ENCODE peak calls at places on chromosome 16, in seven cellular contexts. T, P, A, N, M, F and R are unnamed samples.

GRCh38 chr16:25823891-25824290 is 132.1 kb downstream of the HS3ST4 start:
- DNase-seq in T (no peak), P (no peak), A (no peak), N (no peak), M (no peak), F (no peak), R (no peak)

GRCh38 chr16:2835638-2836493 is 5.8 kb downstream of the ZG16B start:
- DNase-seq in T (no peak), P (peak; percentile 97), A (no peak), N (no peak), M (no peak), F (peak; percentile 83), R (no peak)

GRCh38 chr16:86824751-86825310 is 246.5 kb downstream of the FOXL1 start:
- DNase-seq in T (no peak), P (no peak), A (no peak), N (peak; percentile 51), M (no peak), F (peak; percentile 87), R (no peak)

GRCh38 chr16:57734925-57735754 is 430 bp upstream of the KATNB1 start:
- DNase-seq in T (peak; percentile 100), P (peak; percentile 99), A (peak; percentile 93), N (peak; percentile 99), M (peak; percentile 94), F (peak; percentile 100), R (peak; percentile 100)

GRCh38 chr16:30054959-30055553 is 10.5 kb upstream of the ALDOA start:
- DNase-seq in T (peak; percentile 63), P (peak; percentile 43), A (no peak), N (no peak), M (no peak), F (peak; percentile 61), R (peak; percentile 45)

GRCh38 chr16:20898938-20899502 is 1.1 kb downstream of the DCUN1D3 start:
- DNase-seq in T (no peak), P (no peak), A (no peak), N (no peak), M (no peak), F (peak; percentile 44), R (no peak)

GRCh38 chr16:59263980-59264379 is 529.9 kb upstream of the GOT2 start:
- DNase-seq in T (no peak), P (no peak), A (no peak), N (no peak), M (no peak), F (no peak), R (no peak)

GRCh38 chr16:15689290-15689689 is 39.2 kb downstream of the NDE1 start:
- DNase-seq in T (no peak), P (no peak), A (no peak), N (no peak), M (no peak), F (no peak), R (no peak)

GRCh38 chr16:65117701-65118448 is 4.0 kb downstream of the CDH11 start:
- DNase-seq in T (peak; percentile 75), P (peak; percentile 52), A (no peak), N (peak; percentile 83), M (peak; percentile 1), F (peak; percentile 72), R (peak; percentile 70)